ENCODE peak calls at places on chromosomes 7 and 10, in five cellular contexts. One of them, this sample, is unnamed.

GRCh38 chr10:48890904-48891839 is 48.5 kb downstream of the LRRC18 start:
- DNase-seq in SK-N-SH: no peak
- DNase-seq in HepG2: no peak
- DNase-seq in K562: no peak
- DNase-seq in GM12878: no peak
- DNase-seq in this sample: no peak

GRCh38 chr7:33601081-33601480 is 304.3 kb upstream of the BMPER start:
- DNase-seq in SK-N-SH: no peak
- DNase-seq in HepG2: no peak
- DNase-seq in K562: no peak
- DNase-seq in GM12878: no peak
- DNase-seq in this sample: no peak

GRCh38 chr10:119282446-119282845 is 75.1 kb downstream of the GRK5 start:
- DNase-seq in SK-N-SH: no peak
- DNase-seq in HepG2: no peak
- DNase-seq in K562: no peak
- DNase-seq in GM12878: no peak
- DNase-seq in this sample: no peak

GRCh38 chr7:44224216-44224950 is 23.6 kb downstream of the YKT6 start:
- DNase-seq in SK-N-SH: peak
- DNase-seq in HepG2: no peak
- DNase-seq in K562: no peak
- DNase-seq in GM12878: no peak
- DNase-seq in this sample: no peak

GRCh38 chr7:30433082-30433481 is 45.5 kb downstream of the NOD1 start:
- DNase-seq in SK-N-SH: no peak
- DNase-seq in HepG2: no peak
- DNase-seq in K562: no peak
- DNase-seq in GM12878: no peak
- DNase-seq in this sample: peak

GRCh38 chr10:6091630-6092029 is 2.8 kb downstream of the RBM17 start:
- DNase-seq in SK-N-SH: no peak
- DNase-seq in HepG2: no peak
- DNase-seq in K562: peak
- DNase-seq in GM12878: no peak
- DNase-seq in this sample: no peak

GRCh38 chr10:47246409-47247189 is 53.4 kb upstream of the GDF10 start:
- DNase-seq in SK-N-SH: no peak
- DNase-seq in HepG2: no peak
- DNase-seq in K562: no peak
- DNase-seq in GM12878: no peak
- DNase-seq in this sample: no peak

GRCh38 chr10:78433722-78434535 is 400.3 kb downstream of the RPS24 start:
- DNase-seq in SK-N-SH: peak
- DNase-seq in HepG2: no peak
- DNase-seq in K562: no peak
- DNase-seq in GM12878: no peak
- DNase-seq in this sample: no peak

GRCh38 chr7:84824057-84824651 is 362.7 kb downstream of the SEMA3D start:
- DNase-seq in SK-N-SH: no peak
- DNase-seq in HepG2: no peak
- DNase-seq in K562: peak
- DNase-seq in GM12878: no peak
- DNase-seq in this sample: no peak

GRCh38 chr7:129435414-129435829 is 1.2 kb downstream of the STRIP2 start:
- DNase-seq in SK-N-SH: no peak
- DNase-seq in HepG2: no peak
- DNase-seq in K562: peak
- DNase-seq in GM12878: no peak
- DNase-seq in this sample: no peak

GRCh38 chr10:54026340-54026739 is 774.7 kb downstream of the PCDH15 start:
- DNase-seq in SK-N-SH: no peak
- DNase-seq in HepG2: no peak
- DNase-seq in K562: no peak
- DNase-seq in GM12878: no peak
- DNase-seq in this sample: no peak

GRCh38 chr10:74988787-74989574 is 122.5 kb upstream of the SAMD8 start:
- DNase-seq in SK-N-SH: no peak
- DNase-seq in HepG2: no peak
- DNase-seq in K562: no peak
- DNase-seq in GM12878: no peak
- DNase-seq in this sample: no peak

GRCh38 chr10:33139191-33139646 is 181.2 kb upstream of the ITGB1 start:
- DNase-seq in SK-N-SH: no peak
- DNase-seq in HepG2: no peak
- DNase-seq in K562: no peak
- DNase-seq in GM12878: no peak
- DNase-seq in this sample: no peak

GRCh38 chr7:958221-959200 is 4.0 kb upstream of the ADAP1 start:
- DNase-seq in SK-N-SH: peak
- DNase-seq in HepG2: no peak
- DNase-seq in K562: no peak
- DNase-seq in GM12878: no peak
- DNase-seq in this sample: no peak

GRCh38 chr10:5860039-5860438 is 29.7 kb downstream of the ANKRD16 start:
- DNase-seq in SK-N-SH: no peak
- DNase-seq in HepG2: no peak
- DNase-seq in K562: no peak
- DNase-seq in GM12878: no peak
- DNase-seq in this sample: no peak

GRCh38 chr10:67666416-67667043 is 29.5 kb downstream of the CTNNA3 start:
- DNase-seq in SK-N-SH: peak
- DNase-seq in HepG2: peak
- DNase-seq in K562: peak
- DNase-seq in GM12878: no peak
- DNase-seq in this sample: peak

GRCh38 chr10:2351566-2351965 is 614.2 kb upstream of the ADARB2 start:
- DNase-seq in SK-N-SH: no peak
- DNase-seq in HepG2: no peak
- DNase-seq in K562: no peak
- DNase-seq in GM12878: no peak
- DNase-seq in this sample: no peak

GRCh38 chr7:65265959-65266519 is 107.6 kb upstream of the ZNF92 start:
- DNase-seq in SK-N-SH: no peak
- DNase-seq in HepG2: no peak
- DNase-seq in K562: no peak
- DNase-seq in GM12878: no peak
- DNase-seq in this sample: no peak

GRCh38 chr7:95089414-95089813 is 182.0 kb downstream of the PPP1R9A start:
- DNase-seq in SK-N-SH: no peak
- DNase-seq in HepG2: no peak
- DNase-seq in K562: no peak
- DNase-seq in GM12878: no peak
- DNase-seq in this sample: no peak

GRCh38 chr7:30066697-30067096 is 38.5 kb downstream of the PLEKHA8 start:
- DNase-seq in SK-N-SH: no peak
- DNase-seq in HepG2: no peak
- DNase-seq in K562: no peak
- DNase-seq in GM12878: no peak
- DNase-seq in this sample: no peak

GRCh38 chr10:59181668-59182067 is 5.2 kb downstream of the PHYHIPL start:
- DNase-seq in SK-N-SH: peak
- DNase-seq in HepG2: peak
- DNase-seq in K562: no peak
- DNase-seq in GM12878: peak
- DNase-seq in this sample: peak

GRCh38 chr7:27564881-27565482 is 97.7 kb downstream of the HIBADH start:
- DNase-seq in SK-N-SH: no peak
- DNase-seq in HepG2: no peak
- DNase-seq in K562: no peak
- DNase-seq in GM12878: no peak
- DNase-seq in this sample: no peak

GRCh38 chr10:96829029-96829773 is 2.9 kb upstream of the LCOR start:
- DNase-seq in SK-N-SH: no peak
- DNase-seq in HepG2: no peak
- DNase-seq in K562: peak
- DNase-seq in GM12878: no peak
- DNase-seq in this sample: no peak

GRCh38 chr7:8259586-8260222 is 2.3 kb downstream of the ICA1 start:
- DNase-seq in SK-N-SH: peak
- DNase-seq in HepG2: no peak
- DNase-seq in K562: no peak
- DNase-seq in GM12878: no peak
- DNase-seq in this sample: no peak

GRCh38 chr10:114925675-114926204 is 12.3 kb upstream of the TRUB1 start:
- DNase-seq in SK-N-SH: no peak
- DNase-seq in HepG2: no peak
- DNase-seq in K562: peak
- DNase-seq in GM12878: no peak
- DNase-seq in this sample: peak

GRCh38 chr7:17142831-17143541 is 155.5 kb upstream of the AHR start:
- DNase-seq in SK-N-SH: no peak
- DNase-seq in HepG2: peak
- DNase-seq in K562: no peak
- DNase-seq in GM12878: no peak
- DNase-seq in this sample: peak

GRCh38 chr10:7819126-7819470 is 793 bp downstream of the TAF3 start:
- DNase-seq in SK-N-SH: no peak
- DNase-seq in HepG2: peak
- DNase-seq in K562: peak
- DNase-seq in GM12878: no peak
- DNase-seq in this sample: peak

GRCh38 chr10:650691-651615 is 38.5 kb downstream of the DIP2C start:
- DNase-seq in SK-N-SH: no peak
- DNase-seq in HepG2: no peak
- DNase-seq in K562: no peak
- DNase-seq in GM12878: no peak
- DNase-seq in this sample: peak

GRCh38 chr10:16280595-16280994 is 156.2 kb upstream of the PTER start:
- DNase-seq in SK-N-SH: no peak
- DNase-seq in HepG2: no peak
- DNase-seq in K562: no peak
- DNase-seq in GM12878: no peak
- DNase-seq in this sample: no peak

GRCh38 chr7:29609162-29610030 is 45.8 kb downstream of the PRR15 start:
- DNase-seq in SK-N-SH: no peak
- DNase-seq in HepG2: peak
- DNase-seq in K562: peak
- DNase-seq in GM12878: no peak
- DNase-seq in this sample: no peak

GRCh38 chr10:114687459-114687858 is 29.4 kb upstream of the ABLIM1 start:
- DNase-seq in SK-N-SH: peak
- DNase-seq in HepG2: no peak
- DNase-seq in K562: no peak
- DNase-seq in GM12878: no peak
- DNase-seq in this sample: no peak

DNA sequence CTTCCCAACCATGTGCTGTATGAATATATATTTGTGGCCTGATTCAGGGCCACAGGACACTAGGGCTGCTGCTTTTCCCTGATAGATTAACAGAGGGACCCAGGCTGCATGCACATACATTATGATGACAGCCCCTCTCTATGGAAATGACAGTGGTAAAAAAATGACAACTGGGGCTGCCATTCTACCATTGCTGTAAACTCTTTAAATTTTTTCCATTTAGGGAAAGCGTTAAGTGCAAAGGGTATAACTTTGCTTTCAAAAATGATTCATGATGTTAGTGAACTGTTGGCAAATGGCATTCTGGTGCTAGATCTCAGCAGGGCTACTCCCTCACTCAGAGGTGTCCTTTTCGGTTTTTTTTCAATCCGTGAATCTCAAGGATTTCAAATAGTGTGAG is 4.2 kb downstream of the CTBP2 start:
- DNase-seq in SK-N-SH: no peak
- DNase-seq in HepG2: no peak
- DNase-seq in K562: peak
- DNase-seq in GM12878: no peak
- DNase-seq in this sample: no peak
- H3K9ac ChIP-seq in SK-N-SH: no peak
- H3K9ac ChIP-seq in HepG2: no peak
- H3K9ac ChIP-seq in K562: no peak
- H3K9ac ChIP-seq in GM12878: no peak
- H3K9ac ChIP-seq in this sample: no peak

GRCh38 chr7:151790826-151791379 is 86.0 kb downstream of the PRKAG2 start:
- DNase-seq in SK-N-SH: no peak
- DNase-seq in HepG2: no peak
- DNase-seq in K562: no peak
- DNase-seq in GM12878: no peak
- DNase-seq in this sample: no peak

GRCh38 chr7:151793531-151793935 is 83.4 kb downstream of the PRKAG2 start:
- DNase-seq in SK-N-SH: no peak
- DNase-seq in HepG2: no peak
- DNase-seq in K562: no peak
- DNase-seq in GM12878: no peak
- DNase-seq in this sample: no peak

GRCh38 chr7:151792011-151792410 is 84.9 kb downstream of the PRKAG2 start:
- DNase-seq in SK-N-SH: no peak
- DNase-seq in HepG2: no peak
- DNase-seq in K562: no peak
- DNase-seq in GM12878: no peak
- DNase-seq in this sample: no peak

GRCh38 chr7:151793991-151794507 is 82.9 kb downstream of the PRKAG2 start:
- DNase-seq in SK-N-SH: no peak
- DNase-seq in HepG2: no peak
- DNase-seq in K562: no peak
- DNase-seq in GM12878: no peak
- DNase-seq in this sample: no peak

GRCh38 chr7:151792671-151793070 is 84.2 kb downstream of the PRKAG2 start:
- DNase-seq in SK-N-SH: no peak
- DNase-seq in HepG2: no peak
- DNase-seq in K562: no peak
- DNase-seq in GM12878: no peak
- DNase-seq in this sample: no peak
- TF ChIP-seq MXI1 in SK-N-SH: no peak
- TF ChIP-seq MXI1 in HepG2: no peak
- TF ChIP-seq MXI1 in K562: no peak
- TF ChIP-seq MXI1 in GM12878: no peak
- TF ChIP-seq MXI1 in this sample: no peak

DNA sequence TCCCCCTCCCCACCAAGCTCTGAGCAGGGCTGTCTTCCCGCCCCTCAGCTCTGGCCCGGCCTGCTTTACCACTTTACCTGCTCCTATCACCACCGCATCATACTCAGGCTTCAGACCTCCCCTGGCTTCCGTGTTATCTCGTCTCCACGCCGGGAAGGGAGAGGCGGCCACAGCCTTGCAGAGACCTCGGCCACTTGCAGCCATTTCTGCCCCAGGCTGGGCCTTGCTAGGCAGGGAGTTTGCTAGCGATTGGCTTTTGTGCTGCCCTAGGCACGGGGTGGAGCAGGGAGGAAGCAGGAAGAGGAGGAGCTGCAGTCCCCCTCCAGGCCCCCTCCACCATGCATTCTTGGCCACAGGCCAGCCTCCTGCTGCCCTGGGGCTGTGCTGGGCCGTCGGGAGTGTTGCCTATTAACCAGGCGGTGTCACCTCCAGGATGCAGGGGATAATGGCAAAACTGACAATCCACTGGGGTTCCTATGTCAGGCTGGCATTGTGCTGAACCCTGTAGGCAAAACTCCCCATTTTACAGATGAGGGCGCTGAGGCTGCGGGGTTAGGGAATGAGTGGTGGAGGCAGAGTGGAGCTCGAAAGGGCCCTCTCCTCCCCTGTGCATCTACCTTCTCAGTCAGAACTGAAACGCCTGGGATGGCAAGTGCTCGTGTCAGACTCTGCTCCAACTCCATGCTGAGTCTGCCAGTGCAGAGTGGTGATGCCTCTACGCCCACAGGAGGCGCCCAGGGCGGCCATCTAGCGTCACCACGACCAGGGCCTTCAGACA is at the start of gene PYROXD2:
- DNase-seq in SK-N-SH: peak
- DNase-seq in HepG2: peak
- DNase-seq in K562: peak
- DNase-seq in GM12878: no peak
- DNase-seq in this sample: peak
- H3K9ac ChIP-seq in SK-N-SH: peak
- H3K9ac ChIP-seq in HepG2: peak
- H3K9ac ChIP-seq in K562: peak
- H3K9ac ChIP-seq in GM12878: no peak
- H3K9ac ChIP-seq in this sample: peak

GRCh38 chr10:99396471-99396870 is 34.0 kb downstream of the GOT1 start:
- DNase-seq in SK-N-SH: no peak
- DNase-seq in HepG2: peak
- DNase-seq in K562: no peak
- DNase-seq in GM12878: no peak
- DNase-seq in this sample: peak
- TF ChIP-seq MXI1 in SK-N-SH: no peak
- TF ChIP-seq MXI1 in HepG2: no peak
- TF ChIP-seq MXI1 in K562: no peak
- TF ChIP-seq MXI1 in GM12878: no peak
- TF ChIP-seq MXI1 in this sample: no peak

This sample was measured in IMR-90.